ENCODE peak calls at places on chromosomes 11 and 22, in four cellular contexts. M is HS-27A, S is skeletal muscle cell, K is Ammon's horn. T is an unnamed sample.

GRCh38 chr11:58616594-58616993 is 5.9 kb upstream of the CNTF start:
- DNase-seq in S (peak), K (no peak), M (peak), T (peak)

GRCh38 chr11:62539238-62539925 is 7.2 kb downstream of the AHNAK start:
- DNase-seq in M (no peak), S (peak), K (no peak), T (no peak)

GRCh38 chr11:114295676-114296081 is 520 bp upstream of the NNMT start:
- DNase-seq in M (no peak), K (no peak), S (no peak), T (no peak)

GRCh38 chr11:77127674-77127968 is 425 bp upstream of the MYO7A start:
- DNase-seq in K (no peak), S (no peak), M (no peak), T (no peak)

GRCh38 chr11:46553746-46554204 is 40.0 kb downstream of the AMBRA1 start:
- DNase-seq in K (no peak), S (no peak), M (no peak), T (no peak)

GRCh38 chr22:30861131-30861530 is 107.4 kb downstream of the MORC2 start:
- DNase-seq in K (no peak), S (no peak), M (no peak), T (no peak)

GRCh38 chr11:31913985-31914384 is 102.9 kb upstream of the PAX6 start:
- DNase-seq in S (no peak), K (no peak), M (no peak), T (no peak)

GRCh38 chr11:117839234-117839882 is 14.8 kb upstream of the FXYD2 start:
- DNase-seq in K (no peak), M (no peak), S (no peak), T (no peak)

GRCh38 chr22:30183861-30184278 is 62.7 kb downstream of the LIF start:
- DNase-seq in K (no peak), M (no peak), S (no peak), T (no peak)

GRCh38 chr11:126808851-126809250 is 191.7 kb downstream of the KIRREL3 start:
- DNase-seq in S (no peak), K (peak), M (no peak), T (peak)

GRCh38 chr11:58577441-58578135 is 1.3 kb upstream of the ZFP91 start:
- DNase-seq in M (peak), S (peak), K (no peak), T (no peak)

GRCh38 chr11:71418643-71419042 is 29.6 kb downstream of the DHCR7 start:
- DNase-seq in S (peak), K (peak), M (no peak), T (no peak)

GRCh38 chr22:48154943-48155240 is 1392.4 kb downstream of the TBC1D22A start:
- DNase-seq in M (no peak), S (no peak), K (no peak), T (no peak)

GRCh38 chr11:1782831-1783724 is 19.4 kb upstream of the CTSD start:
- DNase-seq in K (no peak), M (no peak), S (no peak), T (no peak)

GRCh38 chr22:20509344-20510047 is 2.1 kb downstream of the MED15 start:
- DNase-seq in S (peak), M (no peak), K (peak), T (peak)

GRCh38 chr11:59756496-59756840 is 1.3 kb downstream of the STX3 start:
- DNase-seq in M (no peak), K (no peak), S (no peak), T (no peak)

GRCh38 chr11:62546244-62546936 is at the start of gene AHNAK:
- DNase-seq in S (no peak), M (no peak), K (peak), T (no peak)

GRCh38 chr22:38196791-38197429 is 4.9 kb upstream of the MAFF start:
- DNase-seq in M (no peak), K (no peak), S (no peak), T (no peak)

GRCh38 chr11:127651175-127651887 is 650.8 kb upstream of the KIRREL3 start:
- DNase-seq in S (peak), K (no peak), M (peak), T (no peak)

GRCh38 chr22:19430890-19431541 is 517 bp downstream of the HIRA start:
- DNase-seq in M (no peak), K (no peak), S (no peak), T (no peak)

GRCh38 chr11:35045219-35045819 is 93.7 kb upstream of the CD44 start:
- DNase-seq in M (no peak), K (peak), S (no peak), T (peak)

GRCh38 chr11:2664886-2665746 is 34.7 kb downstream of the KCNQ1OT1 start:
- DNase-seq in K (no peak), S (no peak), M (no peak), T (no peak)

GRCh38 chr11:31974737-31975136 is 116.1 kb upstream of the RCN1 start:
- DNase-seq in S (peak), M (peak), K (no peak), T (no peak)

GRCh38 chr11:45332486-45332934 is 46.4 kb upstream of the SYT13 start:
- DNase-seq in M (peak), K (peak), S (no peak), T (peak)

GRCh38 chr22:46363611-46364321 is 28.3 kb downstream of the TRMU start:
- DNase-seq in S (no peak), M (no peak), K (no peak), T (no peak)

GRCh38 chr11:7522546-7522945 is 8.7 kb downstream of the PPFIBP2 start:
- DNase-seq in M (no peak), S (no peak), K (no peak), T (no peak)

GRCh38 chr11:1899686-1900085 is 8.0 kb upstream of the PRR33 start:
- DNase-seq in S (no peak), M (no peak), K (no peak), T (no peak)

GRCh38 chr22:32058656-32059280 is 15.7 kb downstream of the SLC5A1 start:
- DNase-seq in S (no peak), M (no peak), K (no peak), T (no peak)

T was measured in pons.